ENCODE peak calls at places on chromosomes 11 and 22, in six cellular contexts. H is adrenal gland, N is NCI-H748 treated with DMSO at 0.1 percent for 48 hours, P is AG08396, G is thoracic aorta, T is natural killer cell. D is an unnamed sample.

GRCh38 chr11:75165721-75166120 is 14.8 kb downstream of the SLCO2B1 start:
- DNase-seq in H (no peak), N (no peak), P (no peak), G (no peak), T (no peak), D (no peak)

GRCh38 chr11:924406-925157 is 1.1 kb upstream of the AP2A2 start:
- DNase-seq in H (no peak), N (no peak), P (no peak), G (no peak), T (no peak), D (no peak)

GRCh38 chr22:17706947-17707346 is 67.3 kb downstream of the BID start:
- DNase-seq in H (no peak), N (no peak), P (no peak), G (no peak), T (no peak), D (no peak)

GRCh38 chr11:68373810-68374501 is 61.6 kb downstream of the LRP5 start:
- DNase-seq in H (peak), N (no peak), P (peak), G (no peak), T (no peak), D (peak)

GRCh38 chr11:76805206-76805913 is 22.2 kb downstream of the TSKU start:
- DNase-seq in H (peak), N (no peak), P (peak), G (no peak), T (peak), D (no peak)

GRCh38 chr11:35253237-35253636 is 114.3 kb downstream of the CD44 start:
- DNase-seq in H (no peak), N (no peak), P (no peak), G (no peak), T (no peak), D (no peak)

GRCh38 chr11:64352099-64353005 is 6.6 kb upstream of the RPS6KA4 start:
- DNase-seq in H (no peak), N (no peak), P (no peak), G (no peak), T (no peak), D (peak)

GRCh38 chr11:1359556-1359955 is 30.2 kb upstream of the BRSK2 start:
- DNase-seq in H (no peak), N (no peak), P (no peak), G (no peak), T (no peak), D (no peak)

GRCh38 chr22:42473484-42474193 is 41.4 kb upstream of the NFAM1 start:
- DNase-seq in H (no peak), N (peak), P (peak), G (no peak), T (no peak), D (no peak)

GRCh38 chr11:120337896-120338840 is 2.0 kb downstream of the ARHGEF12 start:
- DNase-seq in H (no peak), N (no peak), P (no peak), G (no peak), T (no peak), D (no peak)